ENCODE peak calls at places on chromosome 21, in nine cellular contexts. One of them, this sample, is unnamed.

GRCh38 chr21:39660596-39660995 is 47.9 kb downstream of the B3GALT5 start:
- DNase-seq in bronchial epithelial cell: peak
- DNase-seq in AG10803: peak
- DNase-seq in lower lobe of right lung: no peak
- DNase-seq in heart left ventricle: peak
- DNase-seq in fibroblast of mammary gland: peak
- DNase-seq in hepatocyte: peak
- DNase-seq in PC-3: peak
- DNase-seq in CD8-positive, alpha-beta T cell: no peak
- DNase-seq in this sample: no peak

GRCh38 chr21:15520811-15521643 is 208.8 kb upstream of the USP25 start:
- DNase-seq in hepatocyte: peak
- DNase-seq in CD8-positive, alpha-beta T cell: no peak
- DNase-seq in PC-3: peak
- DNase-seq in heart left ventricle: no peak
- DNase-seq in AG10803: no peak
- DNase-seq in bronchial epithelial cell: no peak
- DNase-seq in lower lobe of right lung: no peak
- DNase-seq in fibroblast of mammary gland: peak
- DNase-seq in this sample: no peak

GRCh38 chr21:16913010-16913409 is 599.8 kb upstream of the CXADR start:
- DNase-seq in CD8-positive, alpha-beta T cell: no peak
- DNase-seq in bronchial epithelial cell: peak
- DNase-seq in heart left ventricle: no peak
- DNase-seq in AG10803: no peak
- DNase-seq in PC-3: no peak
- DNase-seq in hepatocyte: no peak
- DNase-seq in lower lobe of right lung: no peak
- DNase-seq in fibroblast of mammary gland: peak
- DNase-seq in this sample: no peak

GRCh38 chr21:46431884-46432488 is 26.7 kb upstream of the DIP2A start:
- DNase-seq in CD8-positive, alpha-beta T cell: peak
- DNase-seq in lower lobe of right lung: peak
- DNase-seq in bronchial epithelial cell: no peak
- DNase-seq in hepatocyte: no peak
- DNase-seq in fibroblast of mammary gland: no peak
- DNase-seq in AG10803: no peak
- DNase-seq in PC-3: no peak
- DNase-seq in heart left ventricle: no peak
- DNase-seq in this sample: no peak

GRCh38 chr21:36564647-36565046 is 84.7 kb upstream of the CLDN14 start:
- DNase-seq in fibroblast of mammary gland: no peak
- DNase-seq in CD8-positive, alpha-beta T cell: no peak
- DNase-seq in heart left ventricle: no peak
- DNase-seq in lower lobe of right lung: no peak
- DNase-seq in PC-3: no peak
- DNase-seq in bronchial epithelial cell: no peak
- DNase-seq in hepatocyte: no peak
- DNase-seq in AG10803: no peak
- DNase-seq in this sample: no peak

GRCh38 chr21:39332175-39332574 is 16.7 kb downstream of the HMGN1 start:
- DNase-seq in lower lobe of right lung: no peak
- DNase-seq in CD8-positive, alpha-beta T cell: no peak
- DNase-seq in fibroblast of mammary gland: no peak
- DNase-seq in AG10803: no peak
- DNase-seq in heart left ventricle: no peak
- DNase-seq in PC-3: no peak
- DNase-seq in bronchial epithelial cell: no peak
- DNase-seq in hepatocyte: no peak
- DNase-seq in this sample: no peak

GRCh38 chr21:32641715-32642698 is 29.8 kb upstream of the CFAP298 start:
- DNase-seq in heart left ventricle: no peak
- DNase-seq in fibroblast of mammary gland: no peak
- DNase-seq in hepatocyte: no peak
- DNase-seq in bronchial epithelial cell: no peak
- DNase-seq in CD8-positive, alpha-beta T cell: no peak
- DNase-seq in PC-3: no peak
- DNase-seq in lower lobe of right lung: no peak
- DNase-seq in AG10803: no peak
- DNase-seq in this sample: no peak

GRCh38 chr21:37368536-37369279 is 2.1 kb downstream of the DYRK1A start:
- DNase-seq in CD8-positive, alpha-beta T cell: no peak
- DNase-seq in bronchial epithelial cell: peak
- DNase-seq in lower lobe of right lung: no peak
- DNase-seq in PC-3: peak
- DNase-seq in fibroblast of mammary gland: peak
- DNase-seq in hepatocyte: peak
- DNase-seq in AG10803: peak
- DNase-seq in heart left ventricle: no peak
- DNase-seq in this sample: peak

GRCh38 chr21:32829504-32829903 is 57.9 kb upstream of the PAXBP1 start:
- DNase-seq in PC-3: no peak
- DNase-seq in heart left ventricle: no peak
- DNase-seq in CD8-positive, alpha-beta T cell: no peak
- DNase-seq in bronchial epithelial cell: no peak
- DNase-seq in fibroblast of mammary gland: no peak
- DNase-seq in AG10803: no peak
- DNase-seq in lower lobe of right lung: no peak
- DNase-seq in hepatocyte: no peak
- DNase-seq in this sample: no peak

GRCh38 chr21:42672699-42673458 is 19.5 kb downstream of the PDE9A start:
- DNase-seq in heart left ventricle: no peak
- DNase-seq in hepatocyte: peak
- DNase-seq in bronchial epithelial cell: peak
- DNase-seq in CD8-positive, alpha-beta T cell: no peak
- DNase-seq in AG10803: no peak
- DNase-seq in fibroblast of mammary gland: peak
- DNase-seq in lower lobe of right lung: no peak
- DNase-seq in PC-3: peak
- DNase-seq in this sample: no peak

DNA sequence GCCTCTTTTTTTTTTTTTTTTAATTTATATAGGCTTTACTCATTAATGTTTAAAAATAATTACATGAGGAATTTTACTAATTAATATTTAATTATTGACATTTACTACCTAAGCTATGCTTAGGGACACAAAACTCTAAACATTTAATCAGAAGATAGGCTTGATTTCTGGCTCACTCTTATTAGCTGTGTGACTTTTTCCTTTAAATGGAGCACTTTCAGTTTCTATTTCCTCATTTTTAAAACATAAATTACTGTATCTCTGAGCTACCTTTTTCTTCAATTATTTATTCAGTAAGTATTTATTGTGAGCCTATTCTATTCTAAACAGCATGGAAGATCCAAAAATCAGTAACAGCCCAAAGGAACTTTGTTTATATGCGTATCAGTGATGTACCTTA is 40.5 kb downstream of the MAP3K7CL start:
- DNase-seq in bronchial epithelial cell: no peak
- DNase-seq in heart left ventricle: no peak
- DNase-seq in fibroblast of mammary gland: no peak
- DNase-seq in AG10803: no peak
- DNase-seq in CD8-positive, alpha-beta T cell: no peak
- DNase-seq in lower lobe of right lung: no peak
- DNase-seq in hepatocyte: no peak
- DNase-seq in PC-3: no peak
- DNase-seq in this sample: no peak
- H3K4me3 ChIP-seq in bronchial epithelial cell: no peak
- H3K4me3 ChIP-seq in heart left ventricle: no peak
- H3K4me3 ChIP-seq in fibroblast of mammary gland: no peak
- H3K4me3 ChIP-seq in AG10803: no peak
- H3K4me3 ChIP-seq in CD8-positive, alpha-beta T cell: no peak
- H3K4me3 ChIP-seq in lower lobe of right lung: no peak
- H3K4me3 ChIP-seq in hepatocyte: no peak
- H3K4me3 ChIP-seq in PC-3: no peak
- H3K4me3 ChIP-seq in this sample: no peak

GRCh38 chr21:34074283-34075098 is 1.1 kb downstream of the MRPS6 start:
- DNase-seq in heart left ventricle: no peak
- DNase-seq in CD8-positive, alpha-beta T cell: peak
- DNase-seq in hepatocyte: peak
- DNase-seq in AG10803: no peak
- DNase-seq in bronchial epithelial cell: peak
- DNase-seq in lower lobe of right lung: no peak
- DNase-seq in PC-3: peak
- DNase-seq in fibroblast of mammary gland: no peak
- DNase-seq in this sample: peak
- TF ChIP-seq CTCF in heart left ventricle: no peak
- TF ChIP-seq CTCF in CD8-positive, alpha-beta T cell: no peak
- TF ChIP-seq CTCF in hepatocyte: no peak
- TF ChIP-seq CTCF in AG10803: peak
- TF ChIP-seq CTCF in bronchial epithelial cell: no peak
- TF ChIP-seq CTCF in lower lobe of right lung: no peak
- TF ChIP-seq CTCF in PC-3: no peak
- TF ChIP-seq CTCF in fibroblast of mammary gland: no peak
- TF ChIP-seq CTCF in this sample: no peak

GRCh38 chr21:34077888-34078287 is 4.5 kb downstream of the MRPS6 start:
- DNase-seq in heart left ventricle: no peak
- DNase-seq in PC-3: no peak
- DNase-seq in CD8-positive, alpha-beta T cell: no peak
- DNase-seq in bronchial epithelial cell: no peak
- DNase-seq in lower lobe of right lung: no peak
- DNase-seq in fibroblast of mammary gland: no peak
- DNase-seq in AG10803: no peak
- DNase-seq in hepatocyte: no peak
- DNase-seq in this sample: no peak

GRCh38 chr21:34076835-34077234 is 3.5 kb downstream of the MRPS6 start:
- DNase-seq in CD8-positive, alpha-beta T cell: no peak
- DNase-seq in heart left ventricle: no peak
- DNase-seq in lower lobe of right lung: no peak
- DNase-seq in fibroblast of mammary gland: no peak
- DNase-seq in PC-3: no peak
- DNase-seq in AG10803: no peak
- DNase-seq in bronchial epithelial cell: no peak
- DNase-seq in hepatocyte: no peak
- DNase-seq in this sample: no peak

GRCh38 chr21:34075760-34076159 is 2.4 kb downstream of the MRPS6 start:
- DNase-seq in lower lobe of right lung: no peak
- DNase-seq in AG10803: no peak
- DNase-seq in CD8-positive, alpha-beta T cell: no peak
- DNase-seq in bronchial epithelial cell: no peak
- DNase-seq in hepatocyte: no peak
- DNase-seq in PC-3: no peak
- DNase-seq in heart left ventricle: no peak
- DNase-seq in fibroblast of mammary gland: no peak
- DNase-seq in this sample: no peak

GRCh38 chr21:34080693-34081092 is 7.3 kb downstream of the MRPS6 start:
- DNase-seq in AG10803: no peak
- DNase-seq in lower lobe of right lung: no peak
- DNase-seq in PC-3: peak
- DNase-seq in hepatocyte: no peak
- DNase-seq in fibroblast of mammary gland: no peak
- DNase-seq in heart left ventricle: no peak
- DNase-seq in CD8-positive, alpha-beta T cell: no peak
- DNase-seq in bronchial epithelial cell: no peak
- DNase-seq in this sample: no peak

GRCh38 chr21:34078915-34079314 is 5.5 kb downstream of the MRPS6 start:
- DNase-seq in hepatocyte: no peak
- DNase-seq in AG10803: no peak
- DNase-seq in fibroblast of mammary gland: no peak
- DNase-seq in bronchial epithelial cell: no peak
- DNase-seq in heart left ventricle: peak
- DNase-seq in CD8-positive, alpha-beta T cell: peak
- DNase-seq in PC-3: peak
- DNase-seq in lower lobe of right lung: no peak
- DNase-seq in this sample: no peak
- H3K4me3 ChIP-seq in hepatocyte: no peak
- H3K4me3 ChIP-seq in AG10803: no peak
- H3K4me3 ChIP-seq in fibroblast of mammary gland: no peak
- H3K4me3 ChIP-seq in bronchial epithelial cell: no peak
- H3K4me3 ChIP-seq in heart left ventricle: no peak
- H3K4me3 ChIP-seq in CD8-positive, alpha-beta T cell: no peak
- H3K4me3 ChIP-seq in PC-3: peak
- H3K4me3 ChIP-seq in lower lobe of right lung: no peak
- H3K4me3 ChIP-seq in this sample: no peak

GRCh38 chr21:45364464-45365185 is 40.3 kb upstream of the COL18A1 start:
- DNase-seq in bronchial epithelial cell: no peak
- DNase-seq in AG10803: peak
- DNase-seq in hepatocyte: no peak
- DNase-seq in lower lobe of right lung: no peak
- DNase-seq in fibroblast of mammary gland: peak
- DNase-seq in PC-3: no peak
- DNase-seq in CD8-positive, alpha-beta T cell: no peak
- DNase-seq in heart left ventricle: peak
- DNase-seq in this sample: no peak
- TF ChIP-seq CTCF in bronchial epithelial cell: no peak
- TF ChIP-seq CTCF in AG10803: no peak
- TF ChIP-seq CTCF in hepatocyte: no peak
- TF ChIP-seq CTCF in lower lobe of right lung: no peak
- TF ChIP-seq CTCF in fibroblast of mammary gland: no peak
- TF ChIP-seq CTCF in PC-3: no peak
- TF ChIP-seq CTCF in CD8-positive, alpha-beta T cell: no peak
- TF ChIP-seq CTCF in heart left ventricle: no peak
- TF ChIP-seq CTCF in this sample: no peak

DNA sequence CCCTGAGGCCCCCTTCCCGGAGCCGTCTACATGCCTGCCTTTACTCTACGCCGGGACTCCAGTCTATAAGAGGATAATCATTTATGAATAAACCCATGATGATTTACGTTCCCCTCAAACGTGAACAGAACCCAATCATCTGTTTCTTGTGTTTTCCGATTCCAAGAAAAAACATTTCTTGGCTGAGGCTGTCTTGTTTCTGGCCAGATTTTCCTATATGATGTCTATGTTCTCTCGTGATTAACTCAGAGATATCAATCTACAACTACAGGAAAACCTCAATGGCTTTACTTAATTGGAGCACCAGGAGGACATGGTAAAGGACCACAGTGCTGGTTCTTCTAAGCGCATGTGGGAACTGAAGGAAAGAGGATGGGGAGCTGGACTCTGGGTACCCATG is 22.3 kb downstream of the RCAN1 start:
- DNase-seq in PC-3: no peak
- DNase-seq in bronchial epithelial cell: no peak
- DNase-seq in lower lobe of right lung: no peak
- DNase-seq in CD8-positive, alpha-beta T cell: no peak
- DNase-seq in heart left ventricle: no peak
- DNase-seq in fibroblast of mammary gland: no peak
- DNase-seq in hepatocyte: no peak
- DNase-seq in AG10803: no peak
- DNase-seq in this sample: no peak
- H3K4me3 ChIP-seq in PC-3: no peak
- H3K4me3 ChIP-seq in bronchial epithelial cell: no peak
- H3K4me3 ChIP-seq in lower lobe of right lung: no peak
- H3K4me3 ChIP-seq in CD8-positive, alpha-beta T cell: no peak
- H3K4me3 ChIP-seq in heart left ventricle: peak
- H3K4me3 ChIP-seq in fibroblast of mammary gland: no peak
- H3K4me3 ChIP-seq in hepatocyte: no peak
- H3K4me3 ChIP-seq in AG10803: no peak
- H3K4me3 ChIP-seq in this sample: no peak

GRCh38 chr21:31498985-31499384 is 154.9 kb upstream of the TIAM1 start:
- DNase-seq in hepatocyte: no peak
- DNase-seq in bronchial epithelial cell: no peak
- DNase-seq in heart left ventricle: no peak
- DNase-seq in fibroblast of mammary gland: no peak
- DNase-seq in lower lobe of right lung: no peak
- DNase-seq in PC-3: no peak
- DNase-seq in CD8-positive, alpha-beta T cell: no peak
- DNase-seq in AG10803: no peak
- DNase-seq in this sample: no peak
- TF ChIP-seq CTCF in hepatocyte: no peak
- TF ChIP-seq CTCF in bronchial epithelial cell: peak
- TF ChIP-seq CTCF in heart left ventricle: no peak
- TF ChIP-seq CTCF in fibroblast of mammary gland: no peak
- TF ChIP-seq CTCF in lower lobe of right lung: no peak
- TF ChIP-seq CTCF in PC-3: peak
- TF ChIP-seq CTCF in CD8-positive, alpha-beta T cell: no peak
- TF ChIP-seq CTCF in AG10803: no peak
- TF ChIP-seq CTCF in this sample: no peak

This sample was measured in GM12865.